ENCODE peak calls at places on chromosomes 11 and 22, in seven cellular contexts. R is A549, M is PC-3, F is NCI-H446 treated with DMSO at 0.1 percent for 48 hours, G is T-helper 22 cell, P is NCI-H1092 treated with DMSO at 0.1 percent for 48 hours, Q is NCI-H146. O is an unnamed sample.

GRCh38 chr11:68854273-68854958 is 12.7 kb upstream of the CPT1A start:
- DNase-seq in Q (no peak), R (no peak), P (no peak), G (no peak), F (no peak), M (no peak), O (no peak)

GRCh38 chr11:65916391-65916790 is 2.5 kb downstream of the C11orf68 start:
- DNase-seq in Q (no peak), M (no peak), G (no peak), R (no peak), F (no peak), P (no peak), O (no peak)

GRCh38 chr11:8063319-8063718 is 17.7 kb upstream of the TUB start:
- DNase-seq in Q (no peak), P (no peak), G (no peak), F (no peak), M (no peak), R (no peak), O (no peak)

GRCh38 chr11:72617080-72617744 is 57.0 kb downstream of the PDE2A start:
- DNase-seq in G (no peak), M (no peak), R (no peak), P (no peak), Q (no peak), F (peak; percentile 52), O (no peak)

GRCh38 chr11:44693654-44694119 is 33.1 kb upstream of the TSPAN18 start:
- DNase-seq in G (no peak), R (no peak), M (no peak), P (no peak), Q (no peak), F (no peak), O (no peak)

GRCh38 chr22:47318041-47318737 is 555.7 kb downstream of the TBC1D22A start:
- DNase-seq in R (no peak), P (no peak), Q (no peak), M (no peak), F (no peak), G (no peak), O (no peak)

GRCh38 chr11:1546536-1547466 is 25.3 kb downstream of the DUSP8 start:
- DNase-seq in P (peak; percentile 54), G (no peak), M (peak; percentile 60), F (no peak), Q (peak; percentile 82), R (peak; percentile 84), O (no peak)

GRCh38 chr22:42820075-42820763 is 36.9 kb downstream of the ARFGAP3 start:
- DNase-seq in G (no peak), Q (no peak), P (no peak), F (peak; percentile 13), R (no peak), M (peak; percentile 82), O (no peak)

GRCh38 chr11:127862406-127862805 is 725.0 kb downstream of the ETS1 start:
- DNase-seq in G (no peak), P (no peak), F (no peak), M (peak; percentile 19), Q (no peak), R (no peak), O (no peak)

GRCh38 chr22:18968011-18968749 is 32.1 kb upstream of the PRODH start:
- DNase-seq in M (peak; percentile 3), F (no peak), P (no peak), R (no peak), Q (no peak), G (no peak), O (no peak)

GRCh38 chr11:489610-490185 is 17.3 kb downstream of the RNH1 start:
- DNase-seq in Q (no peak), R (no peak), P (no peak), M (no peak), G (no peak), F (no peak), O (no peak)

GRCh38 chr22:39994046-39994565 is 648 bp upstream of the FAM83F start:
- DNase-seq in P (no peak), R (no peak), M (no peak), G (peak; percentile 30), F (no peak), Q (no peak), O (no peak)

GRCh38 chr22:25206998-25207397 is 7.3 kb downstream of the CRYBB3 start:
- DNase-seq in R (no peak), F (no peak), G (no peak), M (no peak), P (no peak), Q (no peak), O (no peak)

GRCh38 chr11:74325649-74326645 is 14.5 kb upstream of the P4HA3 start:
- DNase-seq in M (no peak), F (peak; percentile 97), Q (no peak), G (no peak), R (no peak), P (peak; percentile 78), O (peak; percentile 73)

GRCh38 chr11:86906198-86906597 is 49.0 kb downstream of the FZD4 start:
- DNase-seq in R (no peak), M (no peak), P (no peak), Q (no peak), G (no peak), F (no peak), O (no peak)

GRCh38 chr11:76682681-76683080 is 12.1 kb upstream of the LRRC32 start:
- DNase-seq in F (no peak), P (no peak), R (no peak), M (no peak), G (no peak), Q (no peak), O (no peak)

GRCh38 chr11:115539844-115540243 is 35.6 kb upstream of the CADM1 start:
- DNase-seq in Q (no peak), M (no peak), P (no peak), G (no peak), F (no peak), R (no peak), O (no peak)

GRCh38 chr11:2799881-2800654 is 85.5 kb downstream of the CDKN1C start:
- DNase-seq in M (no peak), F (no peak), Q (no peak), P (peak; percentile 47), R (no peak), G (no peak), O (no peak)

GRCh38 chr11:64796757-64797541 is 6.1 kb downstream of the MAP4K2 start:
- DNase-seq in Q (no peak), M (no peak), F (no peak), G (no peak), P (no peak), R (no peak), O (no peak)

GRCh38 chr11:68584097-68584496 is 100.2 kb upstream of the GAL start:
- DNase-seq in F (no peak), R (peak; percentile 30), M (peak; percentile 54), G (no peak), Q (peak; percentile 16), P (no peak), O (no peak)

GRCh38 chr11:34650528-34650927 is 29.6 kb downstream of the EHF start:
- DNase-seq in F (no peak), G (peak; percentile 43), R (no peak), M (no peak), Q (no peak), P (no peak), O (no peak)

GRCh38 chr11:123628936-123629683 is 25.3 kb downstream of the SCN3B start:
- DNase-seq in R (no peak), M (peak; percentile 39), Q (no peak), F (no peak), P (no peak), G (no peak), O (no peak)

GRCh38 chr11:65871811-65872548 is 620 bp downstream of the EFEMP2 start:
- DNase-seq in Q (no peak), P (no peak), F (no peak), M (no peak), G (no peak), R (no peak), O (no peak)

GRCh38 chr11:1785749-1786261 is 22.1 kb upstream of the CTSD start:
- DNase-seq in F (no peak), G (no peak), Q (no peak), M (no peak), R (no peak), P (no peak), O (no peak)

GRCh38 chr22:37378642-37379058 is 48.6 kb downstream of the ELFN2 start:
- DNase-seq in P (no peak), Q (no peak), F (no peak), M (peak; percentile 31), R (peak; percentile 10), G (no peak), O (no peak)

GRCh38 chr11:102279641-102280170 is 37.6 kb upstream of the BIRC3 start:
- DNase-seq in G (no peak), R (no peak), Q (no peak), P (peak; percentile 8), F (no peak), M (peak; percentile 63), O (peak; percentile 2)

GRCh38 chr11:92753161-92753560 is 216.3 kb upstream of the MTNR1B start:
- DNase-seq in P (no peak), F (no peak), Q (no peak), M (no peak), G (no peak), R (no peak), O (no peak)

GRCh38 chr11:69704508-69705245 is 855 bp upstream of the FGF19 start:
- DNase-seq in Q (peak; percentile 73), P (peak; percentile 13), R (peak; percentile 60), G (no peak), M (peak; percentile 49), F (no peak), O (no peak)

GRCh38 chr11:113991170-113991569 is 16.3 kb downstream of the HTR3A start:
- DNase-seq in F (no peak), M (peak; percentile 46), G (no peak), P (no peak), Q (no peak), R (no peak), O (no peak)

O was measured in DMS 273 treated with DMSO at 0.1 percent for 48 hours.